ENCODE peak calls at places on chromosomes 6 and 20, in four cellular contexts. D is K562, C is HL-60, W is GM12878. Z is an unnamed sample.

GRCh38 chr6:42722497-42722896 is at the start of gene PRPH2:
- DNase-seq in D (no peak), C (no peak), W (no peak), Z (no peak)

GRCh38 chr6:169429001-169429400 is 175.4 kb upstream of the THBS2 start:
- DNase-seq in D (no peak), C (no peak), W (no peak), Z (no peak)

GRCh38 chr6:53986721-53987526 is 124.3 kb upstream of the MLIP start:
- DNase-seq in D (no peak), C (no peak), W (no peak), Z (no peak)

GRCh38 chr20:17617212-17617867 is 47.5 kb downstream of the DSTN start:
- DNase-seq in D (peak; percentile 69), C (peak; percentile 63), W (no peak), Z (peak; percentile 70)

GRCh38 chr20:47126709-47127108 is 229.8 kb downstream of the ZMYND8 start:
- DNase-seq in D (no peak), C (no peak), W (no peak), Z (no peak)

GRCh38 chr6:101722991-101723579 is 329.6 kb downstream of the GRIK2 start:
- DNase-seq in D (no peak), C (no peak), W (no peak), Z (no peak)

GRCh38 chr20:32062776-32063170 is 10.7 kb downstream of the HCK start:
- DNase-seq in D (no peak), C (peak; percentile 98), W (peak; percentile 55), Z (no peak)

GRCh38 chr20:13677241-13677640 is 38.5 kb upstream of the TASP1 start:
- DNase-seq in D (no peak), C (no peak), W (no peak), Z (no peak)

GRCh38 chr6:22071655-22072054 is 225.2 kb downstream of the PRL start:
- DNase-seq in D (no peak), C (no peak), W (no peak), Z (no peak)

GRCh38 chr20:36544134-36545018 is 3.1 kb downstream of the MYL9 start:
- DNase-seq in D (no peak), C (no peak), W (no peak), Z (no peak)

GRCh38 chr20:62063981-62064787 is 1.5 kb downstream of the TAF4 start:
- DNase-seq in D (peak; percentile 24), C (no peak), W (no peak), Z (no peak)

GRCh38 chr6:2982464-2983121 is 11.2 kb upstream of the SERPINB6 start:
- DNase-seq in D (no peak), C (no peak), W (no peak), Z (no peak)

GRCh38 chr6:148343383-148343782 is 745 bp downstream of the SASH1 start:
- DNase-seq in D (no peak), C (no peak), W (no peak), Z (no peak)

GRCh38 chr20:53767206-53767924 is 173.7 kb upstream of the ZNF217 start:
- DNase-seq in D (no peak), C (no peak), W (no peak), Z (no peak)
- TF ChIP-seq SPI1 in D (no peak), C (no peak), W (peak; percentile 27), Z (peak; percentile 63)

GRCh38 chr20:22797103-22797502 is 212.7 kb upstream of the FOXA2 start:
- DNase-seq in D (no peak), C (no peak), W (no peak), Z (no peak)
- TF ChIP-seq SPI1 in D (no peak), C (no peak), W (no peak), Z (no peak)

GRCh38 chr6:35907750-35908149 is 13.1 kb downstream of the SRPK1 start:
- DNase-seq in D (no peak), C (peak; percentile 49), W (no peak), Z (no peak)

GRCh38 chr6:35916056-35916455 is 4.8 kb downstream of the SRPK1 start:
- DNase-seq in D (no peak), C (no peak), W (no peak), Z (no peak)

GRCh38 chr6:35906499-35906846 is 14.4 kb downstream of the SRPK1 start:
- DNase-seq in D (no peak), C (no peak), W (no peak), Z (no peak)

GRCh38 chr6:35911871-35912653 is 8.8 kb downstream of the SRPK1 start:
- DNase-seq in D (no peak), C (no peak), W (no peak), Z (no peak)
- TF ChIP-seq SPI1 in D (no peak), C (no peak), W (no peak), Z (no peak)

GRCh38 chr6:137802408-137803182 is 64.5 kb upstream of the TNFAIP3 start:
- DNase-seq in D (no peak), C (no peak), W (no peak), Z (no peak)

GRCh38 chr6:137800749-137801148 is 66.3 kb upstream of the TNFAIP3 start:
- DNase-seq in D (no peak), C (no peak), W (no peak), Z (no peak)

GRCh38 chr6:137798846-137799245 is 68.2 kb upstream of the TNFAIP3 start:
- DNase-seq in D (no peak), C (no peak), W (no peak), Z (no peak)

GRCh38 chr6:137799950-137800568 is 67.0 kb upstream of the TNFAIP3 start:
- DNase-seq in D (peak; percentile 58), C (peak; percentile 66), W (no peak), Z (no peak)

GRCh38 chr6:137801352-137802088 is 65.5 kb upstream of the TNFAIP3 start:
- DNase-seq in D (no peak), C (no peak), W (no peak), Z (no peak)
- TF ChIP-seq SPI1 in D (no peak), C (no peak), W (no peak), Z (no peak)

GRCh38 chr6:10414766-10415592 is at the start of gene TFAP2A:
- DNase-seq in D (no peak), C (no peak), W (no peak), Z (no peak)

GRCh38 chr6:10411915-10412164 is 3.0 kb downstream of the TFAP2A start:
- DNase-seq in D (no peak), C (no peak), W (no peak), Z (no peak)

GRCh38 chr6:10413850-10414765 is 766 bp downstream of the TFAP2A start:
- DNase-seq in D (peak; percentile 32), C (no peak), W (no peak), Z (no peak)

GRCh38 chr6:10412165-10412947 is 2.5 kb downstream of the TFAP2A start:
- DNase-seq in D (peak; percentile 31), C (peak; percentile 45), W (no peak), Z (no peak)

DNA sequence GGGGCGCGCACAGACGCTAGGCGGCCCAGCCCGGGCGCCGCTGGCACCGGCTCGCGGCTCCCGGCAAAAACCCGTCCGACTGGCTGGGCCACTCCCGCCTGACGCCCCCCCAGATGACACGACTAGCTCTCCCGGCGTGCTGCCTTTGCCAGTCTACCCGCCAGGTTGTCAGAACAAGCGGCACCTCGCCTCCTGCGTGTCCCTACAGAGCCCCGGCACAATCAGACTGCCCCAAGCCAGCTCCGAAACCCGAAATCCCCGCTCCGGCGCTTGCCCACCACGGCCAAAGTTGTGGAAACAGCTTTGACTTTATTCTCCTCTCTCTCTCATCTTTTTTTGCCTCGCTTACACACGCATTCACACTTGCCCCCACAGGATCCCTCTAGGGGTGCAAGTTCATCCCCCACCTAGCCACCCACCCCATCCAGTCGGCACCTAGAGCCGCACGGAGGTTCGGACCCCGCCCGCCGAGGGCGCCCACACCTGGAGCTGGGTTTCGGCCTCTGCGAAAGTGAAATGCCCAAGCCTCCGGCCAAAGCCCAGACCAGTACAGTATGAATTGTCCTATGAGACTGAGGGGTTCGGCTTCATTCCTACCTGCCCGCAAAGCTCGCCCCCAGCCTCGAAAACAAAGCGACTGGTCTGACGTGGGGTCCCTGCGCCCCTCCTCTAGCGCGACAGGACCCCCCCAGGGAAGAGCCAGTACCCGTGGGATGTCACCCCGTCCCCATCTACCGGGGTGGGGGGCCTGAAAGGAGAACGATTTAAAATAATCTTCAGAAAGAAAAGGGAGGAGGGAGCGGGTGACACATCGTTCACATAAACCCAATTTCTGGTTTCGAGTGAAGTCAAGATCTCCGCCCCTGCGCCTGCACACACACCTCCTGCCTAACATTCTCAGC is 1.7 kb downstream of the TFAP2A start:
- DNase-seq in D (no peak), C (no peak), W (no peak), Z (no peak)
- TF ChIP-seq SPI1 in D (no peak), C (no peak), W (no peak), Z (no peak)

GRCh38 chr20:64153861-64154589 is 10.2 kb upstream of the MYT1 start:
- DNase-seq in D (no peak), C (no peak), W (no peak), Z (no peak)
- TF ChIP-seq SPI1 in D (no peak), C (no peak), W (no peak), Z (no peak)

Z was measured in GM12891.